ENCODE peak calls at places on chromosomes 1 and 21, in eight cellular contexts. One of them, this sample, is unnamed.

GRCh38 chr1:116934586-116935207 is 25.0 kb downstream of the PTGFRN start:
- DNase-seq in Right ventricle myocardium superior: no peak
- DNase-seq in amniotic stem cell: no peak
- DNase-seq in skeletal muscle cell: no peak
- DNase-seq in progenitor cell of endocrine pancreas: no peak
- DNase-seq in A549: no peak
- DNase-seq in stimulated activated CD4-positive, alpha-beta T cell treated with anti-CD3 and anti-CD28 coated beads, Interleukin-4, amount 100 ng/mL, for 4 hours: no peak
- DNase-seq in Right ventricle myocardium inferior: no peak
- DNase-seq in this sample: peak

GRCh38 chr1:174167404-174167803 is 8.1 kb downstream of the RABGAP1L start:
- DNase-seq in Right ventricle myocardium superior: no peak
- DNase-seq in amniotic stem cell: no peak
- DNase-seq in skeletal muscle cell: no peak
- DNase-seq in progenitor cell of endocrine pancreas: no peak
- DNase-seq in A549: no peak
- DNase-seq in stimulated activated CD4-positive, alpha-beta T cell treated with anti-CD3 and anti-CD28 coated beads, Interleukin-4, amount 100 ng/mL, for 4 hours: no peak
- DNase-seq in Right ventricle myocardium inferior: no peak
- DNase-seq in this sample: no peak

GRCh38 chr1:26296340-26297056 is 9.9 kb downstream of the UBXN11 start:
- DNase-seq in Right ventricle myocardium superior: no peak
- DNase-seq in amniotic stem cell: no peak
- DNase-seq in skeletal muscle cell: no peak
- DNase-seq in progenitor cell of endocrine pancreas: no peak
- DNase-seq in A549: no peak
- DNase-seq in stimulated activated CD4-positive, alpha-beta T cell treated with anti-CD3 and anti-CD28 coated beads, Interleukin-4, amount 100 ng/mL, for 4 hours: no peak
- DNase-seq in Right ventricle myocardium inferior: no peak
- DNase-seq in this sample: no peak

GRCh38 chr1:67618285-67619018 is 66.5 kb upstream of the GADD45A start:
- DNase-seq in Right ventricle myocardium superior: peak
- DNase-seq in amniotic stem cell: peak
- DNase-seq in skeletal muscle cell: peak
- DNase-seq in progenitor cell of endocrine pancreas: no peak
- DNase-seq in A549: no peak
- DNase-seq in stimulated activated CD4-positive, alpha-beta T cell treated with anti-CD3 and anti-CD28 coated beads, Interleukin-4, amount 100 ng/mL, for 4 hours: no peak
- DNase-seq in Right ventricle myocardium inferior: peak
- DNase-seq in this sample: peak

GRCh38 chr21:42851812-42852665 is 27.3 kb downstream of the WDR4 start:
- DNase-seq in Right ventricle myocardium superior: no peak
- DNase-seq in amniotic stem cell: no peak
- DNase-seq in skeletal muscle cell: no peak
- DNase-seq in progenitor cell of endocrine pancreas: no peak
- DNase-seq in A549: no peak
- DNase-seq in stimulated activated CD4-positive, alpha-beta T cell treated with anti-CD3 and anti-CD28 coated beads, Interleukin-4, amount 100 ng/mL, for 4 hours: no peak
- DNase-seq in Right ventricle myocardium inferior: no peak
- DNase-seq in this sample: no peak

GRCh38 chr1:234745844-234746797 is 136.1 kb upstream of the IRF2BP2 start:
- DNase-seq in Right ventricle myocardium superior: no peak
- DNase-seq in amniotic stem cell: no peak
- DNase-seq in skeletal muscle cell: no peak
- DNase-seq in progenitor cell of endocrine pancreas: no peak
- DNase-seq in A549: no peak
- DNase-seq in stimulated activated CD4-positive, alpha-beta T cell treated with anti-CD3 and anti-CD28 coated beads, Interleukin-4, amount 100 ng/mL, for 4 hours: no peak
- DNase-seq in Right ventricle myocardium inferior: no peak
- DNase-seq in this sample: peak

GRCh38 chr1:204896023-204896422 is 25.4 kb downstream of the NFASC start:
- DNase-seq in Right ventricle myocardium superior: no peak
- DNase-seq in amniotic stem cell: no peak
- DNase-seq in skeletal muscle cell: no peak
- DNase-seq in progenitor cell of endocrine pancreas: no peak
- DNase-seq in A549: no peak
- DNase-seq in stimulated activated CD4-positive, alpha-beta T cell treated with anti-CD3 and anti-CD28 coated beads, Interleukin-4, amount 100 ng/mL, for 4 hours: no peak
- DNase-seq in Right ventricle myocardium inferior: no peak
- DNase-seq in this sample: no peak

GRCh38 chr1:23625459-23625858 is 66.1 kb upstream of the RPL11 start:
- DNase-seq in Right ventricle myocardium superior: no peak
- DNase-seq in amniotic stem cell: no peak
- DNase-seq in skeletal muscle cell: no peak
- DNase-seq in progenitor cell of endocrine pancreas: no peak
- DNase-seq in A549: no peak
- DNase-seq in stimulated activated CD4-positive, alpha-beta T cell treated with anti-CD3 and anti-CD28 coated beads, Interleukin-4, amount 100 ng/mL, for 4 hours: no peak
- DNase-seq in Right ventricle myocardium inferior: no peak
- DNase-seq in this sample: no peak

GRCh38 chr21:37032877-37033471 is 26.5 kb downstream of the RIPPLY3 start:
- DNase-seq in Right ventricle myocardium superior: no peak
- DNase-seq in amniotic stem cell: peak
- DNase-seq in skeletal muscle cell: peak
- DNase-seq in progenitor cell of endocrine pancreas: no peak
- DNase-seq in A549: peak
- DNase-seq in stimulated activated CD4-positive, alpha-beta T cell treated with anti-CD3 and anti-CD28 coated beads, Interleukin-4, amount 100 ng/mL, for 4 hours: no peak
- DNase-seq in Right ventricle myocardium inferior: no peak
- DNase-seq in this sample: peak

GRCh38 chr1:12556368-12556930 is 61.6 kb downstream of the DHRS3 start:
- DNase-seq in Right ventricle myocardium superior: peak
- DNase-seq in amniotic stem cell: peak
- DNase-seq in skeletal muscle cell: peak
- DNase-seq in progenitor cell of endocrine pancreas: no peak
- DNase-seq in A549: no peak
- DNase-seq in stimulated activated CD4-positive, alpha-beta T cell treated with anti-CD3 and anti-CD28 coated beads, Interleukin-4, amount 100 ng/mL, for 4 hours: no peak
- DNase-seq in Right ventricle myocardium inferior: no peak
- DNase-seq in this sample: no peak

GRCh38 chr1:37006132-37006868 is 28.0 kb downstream of the GRIK3 start:
- DNase-seq in Right ventricle myocardium superior: no peak
- DNase-seq in amniotic stem cell: no peak
- DNase-seq in skeletal muscle cell: no peak
- DNase-seq in progenitor cell of endocrine pancreas: no peak
- DNase-seq in A549: no peak
- DNase-seq in stimulated activated CD4-positive, alpha-beta T cell treated with anti-CD3 and anti-CD28 coated beads, Interleukin-4, amount 100 ng/mL, for 4 hours: no peak
- DNase-seq in Right ventricle myocardium inferior: no peak
- DNase-seq in this sample: no peak

GRCh38 chr1:160838876-160839275 is 23.8 kb downstream of the CD244 start:
- DNase-seq in Right ventricle myocardium superior: no peak
- DNase-seq in amniotic stem cell: no peak
- DNase-seq in skeletal muscle cell: no peak
- DNase-seq in progenitor cell of endocrine pancreas: no peak
- DNase-seq in A549: no peak
- DNase-seq in stimulated activated CD4-positive, alpha-beta T cell treated with anti-CD3 and anti-CD28 coated beads, Interleukin-4, amount 100 ng/mL, for 4 hours: no peak
- DNase-seq in Right ventricle myocardium inferior: no peak
- DNase-seq in this sample: no peak

GRCh38 chr1:115492019-115492595 is 149.7 kb upstream of the VANGL1 start:
- DNase-seq in Right ventricle myocardium superior: no peak
- DNase-seq in amniotic stem cell: no peak
- DNase-seq in skeletal muscle cell: no peak
- DNase-seq in progenitor cell of endocrine pancreas: no peak
- DNase-seq in A549: no peak
- DNase-seq in stimulated activated CD4-positive, alpha-beta T cell treated with anti-CD3 and anti-CD28 coated beads, Interleukin-4, amount 100 ng/mL, for 4 hours: no peak
- DNase-seq in Right ventricle myocardium inferior: no peak
- DNase-seq in this sample: no peak

GRCh38 chr1:9774744-9775679 is 48.8 kb downstream of the CLSTN1 start:
- DNase-seq in Right ventricle myocardium superior: no peak
- DNase-seq in amniotic stem cell: no peak
- DNase-seq in skeletal muscle cell: no peak
- DNase-seq in progenitor cell of endocrine pancreas: no peak
- DNase-seq in A549: no peak
- DNase-seq in stimulated activated CD4-positive, alpha-beta T cell treated with anti-CD3 and anti-CD28 coated beads, Interleukin-4, amount 100 ng/mL, for 4 hours: no peak
- DNase-seq in Right ventricle myocardium inferior: no peak
- DNase-seq in this sample: no peak

GRCh38 chr21:31182231-31183129 is 144.2 kb upstream of the KRTAP19-8 start:
- DNase-seq in Right ventricle myocardium superior: no peak
- DNase-seq in amniotic stem cell: no peak
- DNase-seq in skeletal muscle cell: no peak
- DNase-seq in progenitor cell of endocrine pancreas: no peak
- DNase-seq in A549: no peak
- DNase-seq in stimulated activated CD4-positive, alpha-beta T cell treated with anti-CD3 and anti-CD28 coated beads, Interleukin-4, amount 100 ng/mL, for 4 hours: peak
- DNase-seq in Right ventricle myocardium inferior: no peak
- DNase-seq in this sample: no peak

GRCh38 chr1:246178902-246179301 is 328.2 kb downstream of the SMYD3 start:
- DNase-seq in Right ventricle myocardium superior: no peak
- DNase-seq in amniotic stem cell: no peak
- DNase-seq in skeletal muscle cell: no peak
- DNase-seq in progenitor cell of endocrine pancreas: no peak
- DNase-seq in A549: no peak
- DNase-seq in stimulated activated CD4-positive, alpha-beta T cell treated with anti-CD3 and anti-CD28 coated beads, Interleukin-4, amount 100 ng/mL, for 4 hours: no peak
- DNase-seq in Right ventricle myocardium inferior: no peak
- DNase-seq in this sample: no peak

GRCh38 chr1:151790940-151791651 is 796 bp upstream of the TDRKH start:
- DNase-seq in Right ventricle myocardium superior: peak
- DNase-seq in amniotic stem cell: no peak
- DNase-seq in skeletal muscle cell: no peak
- DNase-seq in progenitor cell of endocrine pancreas: peak
- DNase-seq in A549: peak
- DNase-seq in stimulated activated CD4-positive, alpha-beta T cell treated with anti-CD3 and anti-CD28 coated beads, Interleukin-4, amount 100 ng/mL, for 4 hours: no peak
- DNase-seq in Right ventricle myocardium inferior: no peak
- DNase-seq in this sample: peak

GRCh38 chr1:224703702-224704408 is 87.7 kb downstream of the CNIH3 start:
- DNase-seq in Right ventricle myocardium superior: no peak
- DNase-seq in amniotic stem cell: no peak
- DNase-seq in skeletal muscle cell: no peak
- DNase-seq in progenitor cell of endocrine pancreas: no peak
- DNase-seq in A549: no peak
- DNase-seq in stimulated activated CD4-positive, alpha-beta T cell treated with anti-CD3 and anti-CD28 coated beads, Interleukin-4, amount 100 ng/mL, for 4 hours: no peak
- DNase-seq in Right ventricle myocardium inferior: no peak
- DNase-seq in this sample: no peak

GRCh38 chr1:228488107-228488817 is 1.1 kb downstream of the RNF187 start:
- DNase-seq in Right ventricle myocardium superior: no peak
- DNase-seq in amniotic stem cell: no peak
- DNase-seq in skeletal muscle cell: no peak
- DNase-seq in progenitor cell of endocrine pancreas: no peak
- DNase-seq in A549: peak
- DNase-seq in stimulated activated CD4-positive, alpha-beta T cell treated with anti-CD3 and anti-CD28 coated beads, Interleukin-4, amount 100 ng/mL, for 4 hours: no peak
- DNase-seq in Right ventricle myocardium inferior: no peak
- DNase-seq in this sample: no peak

GRCh38 chr21:39029086-39029772 is 154.0 kb downstream of the PSMG1 start:
- DNase-seq in Right ventricle myocardium superior: no peak
- DNase-seq in amniotic stem cell: peak
- DNase-seq in skeletal muscle cell: no peak
- DNase-seq in progenitor cell of endocrine pancreas: no peak
- DNase-seq in A549: no peak
- DNase-seq in stimulated activated CD4-positive, alpha-beta T cell treated with anti-CD3 and anti-CD28 coated beads, Interleukin-4, amount 100 ng/mL, for 4 hours: no peak
- DNase-seq in Right ventricle myocardium inferior: no peak
- DNase-seq in this sample: no peak

GRCh38 chr1:10386761-10387482 is 11.9 kb upstream of the PGD start:
- DNase-seq in Right ventricle myocardium superior: no peak
- DNase-seq in amniotic stem cell: no peak
- DNase-seq in skeletal muscle cell: no peak
- DNase-seq in progenitor cell of endocrine pancreas: no peak
- DNase-seq in A549: no peak
- DNase-seq in stimulated activated CD4-positive, alpha-beta T cell treated with anti-CD3 and anti-CD28 coated beads, Interleukin-4, amount 100 ng/mL, for 4 hours: no peak
- DNase-seq in Right ventricle myocardium inferior: no peak
- DNase-seq in this sample: no peak

GRCh38 chr1:201970334-201971159 is 11.9 kb upstream of the RNPEP start:
- DNase-seq in Right ventricle myocardium superior: no peak
- DNase-seq in amniotic stem cell: no peak
- DNase-seq in skeletal muscle cell: no peak
- DNase-seq in progenitor cell of endocrine pancreas: no peak
- DNase-seq in A549: no peak
- DNase-seq in stimulated activated CD4-positive, alpha-beta T cell treated with anti-CD3 and anti-CD28 coated beads, Interleukin-4, amount 100 ng/mL, for 4 hours: no peak
- DNase-seq in Right ventricle myocardium inferior: no peak
- DNase-seq in this sample: peak

GRCh38 chr1:2126331-2127180 is 68.0 kb downstream of the FAAP20 start:
- DNase-seq in Right ventricle myocardium superior: peak
- DNase-seq in amniotic stem cell: no peak
- DNase-seq in skeletal muscle cell: no peak
- DNase-seq in progenitor cell of endocrine pancreas: no peak
- DNase-seq in A549: no peak
- DNase-seq in stimulated activated CD4-positive, alpha-beta T cell treated with anti-CD3 and anti-CD28 coated beads, Interleukin-4, amount 100 ng/mL, for 4 hours: no peak
- DNase-seq in Right ventricle myocardium inferior: peak
- DNase-seq in this sample: no peak

GRCh38 chr1:198018529-198018928 is 101.4 kb downstream of the LHX9 start:
- DNase-seq in Right ventricle myocardium superior: no peak
- DNase-seq in amniotic stem cell: peak
- DNase-seq in skeletal muscle cell: peak
- DNase-seq in progenitor cell of endocrine pancreas: no peak
- DNase-seq in A549: peak
- DNase-seq in stimulated activated CD4-positive, alpha-beta T cell treated with anti-CD3 and anti-CD28 coated beads, Interleukin-4, amount 100 ng/mL, for 4 hours: no peak
- DNase-seq in Right ventricle myocardium inferior: no peak
- DNase-seq in this sample: no peak

GRCh38 chr1:174871886-174872285 is 127.9 kb upstream of the CACYBP start:
- DNase-seq in Right ventricle myocardium superior: no peak
- DNase-seq in amniotic stem cell: no peak
- DNase-seq in skeletal muscle cell: no peak
- DNase-seq in progenitor cell of endocrine pancreas: no peak
- DNase-seq in A549: no peak
- DNase-seq in stimulated activated CD4-positive, alpha-beta T cell treated with anti-CD3 and anti-CD28 coated beads, Interleukin-4, amount 100 ng/mL, for 4 hours: no peak
- DNase-seq in Right ventricle myocardium inferior: no peak
- DNase-seq in this sample: no peak

GRCh38 chr1:13792429-13792828 is 92.4 kb downstream of the PRDM2 start:
- DNase-seq in Right ventricle myocardium superior: no peak
- DNase-seq in amniotic stem cell: no peak
- DNase-seq in skeletal muscle cell: peak
- DNase-seq in progenitor cell of endocrine pancreas: no peak
- DNase-seq in A549: no peak
- DNase-seq in stimulated activated CD4-positive, alpha-beta T cell treated with anti-CD3 and anti-CD28 coated beads, Interleukin-4, amount 100 ng/mL, for 4 hours: no peak
- DNase-seq in Right ventricle myocardium inferior: no peak
- DNase-seq in this sample: no peak

This sample was measured in ACHN.